ENCODE peak calls at places on chromosomes 5 and 9, in six cellular contexts. O is T47D; H is neural progenitor cell; T is HT1080; R is fibroblast of gingiva; P is activated CD4-positive, alpha-beta memory T cell treated with anti-CD3 and anti-CD28 coated beads, Interleukin-2, amount 10 ng/mL, durations not matched to agents 7 days and 5 days. B is an unnamed sample.

GRCh38 chr5:175690586-175690985 is 32.7 kb downstream of the HRH2 start:
- DNase-seq in O (no peak), H (no peak), T (no peak), R (no peak), P (no peak), B (no peak)

GRCh38 chr9:133321411-133321935 is 14.5 kb downstream of the SURF6 start:
- DNase-seq in O (no peak), H (no peak), T (no peak), R (no peak), P (no peak), B (no peak)

GRCh38 chr5:135442387-135443256 is 4.5 kb downstream of the DCANP1 start:
- DNase-seq in O (no peak), H (peak; percentile 29), T (no peak), R (no peak), P (peak; percentile 3), B (no peak)

GRCh38 chr5:128877476-128877875 is 87.8 kb upstream of the SLC27A6 start:
- DNase-seq in O (no peak), H (peak; percentile 4), T (no peak), R (no peak), P (no peak), B (no peak)

GRCh38 chr9:81878530-81878929 is 49.7 kb upstream of the SPATA31D4 start:
- DNase-seq in O (no peak), H (no peak), T (no peak), R (no peak), P (no peak), B (no peak)

GRCh38 chr5:109880907-109881685 is 191.4 kb downstream of the MAN2A1 start:
- DNase-seq in O (no peak), H (no peak), T (peak; percentile 61), R (no peak), P (no peak), B (no peak)

GRCh38 chr9:134333234-134333873 is 7.1 kb downstream of the RXRA start:
- DNase-seq in O (no peak), H (no peak), T (no peak), R (no peak), P (no peak), B (no peak)

GRCh38 chr5:93532370-93532769 is 48.6 kb downstream of the NR2F1-AS1 start:
- DNase-seq in O (peak; percentile 24), H (peak; percentile 9), T (no peak), R (peak; percentile 96), P (no peak), B (no peak)

GRCh38 chr5:73405691-73406090 is 42.9 kb downstream of the FOXD1 start:
- DNase-seq in O (no peak), H (no peak), T (no peak), R (peak; percentile 39), P (no peak), B (no peak)

GRCh38 chr9:121567142-121568100 is 67.8 kb upstream of the GGTA1 start:
- DNase-seq in O (no peak), H (no peak), T (no peak), R (no peak), P (no peak), B (no peak)

GRCh38 chr9:114611516-114612271 is 603 bp downstream of the TMEM268 start:
- DNase-seq in O (peak; percentile 90), H (no peak), T (peak; percentile 44), R (peak; percentile 78), P (peak; percentile 51), B (peak; percentile 41)

GRCh38 chr5:59357421-59357977 is 536.0 kb downstream of the PDE4D start:
- DNase-seq in O (no peak), H (peak; percentile 33), T (no peak), R (no peak), P (no peak), B (no peak)

GRCh38 chr9:114513050-114513951 is 8.0 kb upstream of the WHRN start:
- DNase-seq in O (no peak), H (no peak), T (peak; percentile 34), R (no peak), P (no peak), B (no peak)

GRCh38 chr5:865168-865521 is 14.4 kb upstream of the ZDHHC11 start:
- DNase-seq in O (no peak), H (no peak), T (no peak), R (no peak), P (no peak), B (no peak)